ENCODE peak calls at places on chromosome 9, in nine cellular contexts. E, S, A, U, H, Q, D, B and P are unnamed samples.

GRCh38 chr9:137150485-137151060 is 11.6 kb downstream of the GRIN1 start:
- DNase-seq in H (no peak), Q (peak), S (no peak), E (peak), A (no peak), B (peak), U (peak), D (peak), P (peak)

GRCh38 chr9:108478871-108479332 is 376.9 kb downstream of the ACTL7B start:
- DNase-seq in S (no peak), A (no peak), D (no peak), U (no peak), Q (peak), E (peak), B (no peak), H (no peak), P (no peak)

GRCh38 chr9:70485273-70485858 is 70.9 kb upstream of the KLF9 start:
- DNase-seq in Q (no peak), B (no peak), H (no peak), A (no peak), U (no peak), D (no peak), S (no peak), E (no peak), P (no peak)

GRCh38 chr9:129665008-129665771 is at the start of gene PRRX2:
- DNase-seq in S (no peak), H (no peak), U (no peak), D (peak), Q (no peak), E (peak), A (no peak), B (no peak), P (no peak)

GRCh38 chr9:134329886-134330285 is 3.6 kb downstream of the RXRA start:
- DNase-seq in B (peak), Q (no peak), U (no peak), S (no peak), H (peak), D (no peak), E (no peak), A (no peak), P (no peak)

GRCh38 chr9:18942801-18943200 is 90.2 kb downstream of the SAXO1 start:
- DNase-seq in D (no peak), H (no peak), B (no peak), U (no peak), A (no peak), Q (no peak), S (no peak), E (no peak), P (no peak)

GRCh38 chr9:99294850-99295461 is 72.9 kb downstream of the SEC61B start:
- DNase-seq in S (no peak), H (no peak), B (no peak), E (peak), D (peak), Q (peak), U (no peak), A (no peak), P (peak)

GRCh38 chr9:105415344-105415980 is 32.4 kb upstream of the FSD1L start:
- DNase-seq in S (peak), A (peak), B (peak), Q (peak), U (peak), H (peak), E (peak), D (peak), P (peak)

GRCh38 chr9:96218821-96219614 is 83.0 kb downstream of the HSD17B3 start:
- DNase-seq in D (no peak), A (peak), E (no peak), Q (no peak), S (no peak), B (no peak), H (no peak), U (no peak), P (no peak)

GRCh38 chr9:91720313-91720712 is 229.7 kb downstream of the ROR2 start:
- DNase-seq in Q (no peak), E (no peak), D (no peak), B (no peak), U (no peak), A (no peak), S (no peak), H (no peak), P (no peak)

GRCh38 chr9:68541568-68541967 is 885 bp upstream of the TMEM252 start:
- DNase-seq in B (no peak), A (no peak), Q (no peak), H (no peak), U (no peak), E (no peak), S (no peak), D (no peak), P (no peak)

GRCh38 chr9:4073371-4073770 is 226.5 kb downstream of the GLIS3 start:
- DNase-seq in Q (no peak), D (peak), A (no peak), B (no peak), H (no peak), U (no peak), E (no peak), S (no peak), P (peak)

GRCh38 chr9:78319197-78320029 is 22.5 kb downstream of the PSAT1 start:
- DNase-seq in S (no peak), B (peak), H (peak), E (no peak), U (no peak), Q (no peak), D (no peak), A (no peak), P (no peak)